ENCODE peak calls at places on chromosome 13, in eight cellular contexts. R is CD8-positive, alpha-beta T cell; S is CD4-positive, CD25-positive, alpha-beta regulatory T cell; A is IMR-90; V is stomach; Q is aorta; D is tibial nerve; B is hepatocyte. E is an unnamed sample. For H3K4me1, the result is how much of the 10 kb centered on the place peaks cover.

GRCh38 chr13:44132710-44133109 is 240.9 kb upstream of the SERP2 start:
- DNase-seq in V (peak), S (no peak), B (no peak), D (peak), A (peak), Q (peak), R (no peak), E (peak)

GRCh38 chr13:89694471-89694870 is 1653.0 kb upstream of the MIR17HG start:
- DNase-seq in A (no peak), D (no peak), S (no peak), R (no peak), B (no peak), V (no peak), Q (no peak), E (no peak)

GRCh38 chr13:112928958-112929777 is 39.8 kb upstream of the MCF2L start:
- DNase-seq in D (no peak), S (no peak), A (peak), B (peak), V (no peak), R (no peak), Q (peak), E (peak)

GRCh38 chr13:89988206-89988605 is 1359.3 kb upstream of the MIR17HG start:
- DNase-seq in D (no peak), B (no peak), R (no peak), S (no peak), V (no peak), A (no peak), Q (no peak), E (no peak)

GRCh38 chr13:101751488-101751887 is 299.0 kb downstream of the ITGBL1 start:
- DNase-seq in S (no peak), A (peak), D (no peak), Q (no peak), R (no peak), V (no peak), B (peak), E (peak)

GRCh38 chr13:112066624-112067004 is 335 bp upstream of the SOX1 start:
- DNase-seq in S (peak), D (no peak), Q (no peak), R (peak), B (peak), A (no peak), V (no peak), E (peak)

GRCh38 chr13:97122381-97122996 is 99.6 kb upstream of the MBNL2 start:
- DNase-seq in R (no peak), A (peak), D (no peak), S (no peak), Q (no peak), B (no peak), V (no peak), E (peak)

GRCh38 chr13:114096031-114096485 is 36.4 kb downstream of the RASA3 start:
- DNase-seq in D (no peak), S (no peak), V (no peak), Q (peak), B (no peak), A (no peak), R (no peak), E (no peak)

GRCh38 chr13:111058796-111059506 is 56.2 kb upstream of the ARHGEF7 start:
- DNase-seq in Q (no peak), S (no peak), A (no peak), B (no peak), V (no peak), R (no peak), D (no peak), E (no peak)

GRCh38 chr13:88031980-88032562 is 360.9 kb downstream of the SLITRK5 start:
- DNase-seq in V (no peak), R (no peak), D (no peak), Q (no peak), B (no peak), S (no peak), A (peak), E (no peak)

GRCh38 chr13:39415403-39415802 is 187.6 kb downstream of the LHFPL6 start:
- DNase-seq in V (no peak), D (no peak), Q (peak), S (no peak), R (no peak), B (no peak), A (peak), E (peak)

GRCh38 chr13:22839554-22840286 is 341.1 kb upstream of the SGCG start:
- DNase-seq in B (no peak), R (no peak), Q (no peak), D (no peak), S (no peak), A (no peak), V (no peak), E (no peak)

GRCh38 chr13:61761690-61762089 is 346.0 kb upstream of the PCDH20 start:
- DNase-seq in R (no peak), Q (no peak), D (no peak), A (no peak), V (no peak), S (no peak), B (no peak), E (no peak)

GRCh38 chr13:101473458-101473857 is 21.0 kb downstream of the ITGBL1 start:
- DNase-seq in B (no peak), D (no peak), A (peak), S (no peak), Q (peak), R (no peak), V (no peak), E (peak)

GRCh38 chr13:112624602-112625430 is 36.9 kb upstream of the TUBGCP3 start:
- DNase-seq in B (no peak), S (no peak), A (no peak), D (no peak), V (no peak), Q (no peak), R (no peak), E (no peak)

GRCh38 chr13:105847532-105848295 is 687.7 kb downstream of the EFNB2 start:
- DNase-seq in A (peak), D (no peak), S (no peak), V (no peak), B (peak), Q (no peak), R (no peak), E (peak)

GRCh38 chr13:81017525-81018152 is 676.7 kb upstream of the SPRY2 start:
- DNase-seq in Q (no peak), D (no peak), R (no peak), A (peak), S (no peak), B (peak), V (no peak), E (peak)

GRCh38 chr13:74134777-74135305 is 637 bp upstream of the KLF12 start:
- DNase-seq in D (no peak), A (no peak), V (peak), S (peak), B (peak), R (peak), Q (peak), E (peak)

GRCh38 chr13:23505007-23505406 is 65.2 kb upstream of the TNFRSF19 start:
- DNase-seq in R (no peak), B (no peak), A (peak), Q (no peak), S (no peak), D (no peak), V (no peak), E (peak)

GRCh38 chr13:110877737-110878136 is 37.1 kb downstream of the ANKRD10 start:
- DNase-seq in A (peak), Q (no peak), V (no peak), D (no peak), S (no peak), R (no peak), B (no peak), E (peak)

GRCh38 chr13:91346848-91347211 is 657 bp upstream of the MIR17HG start:
- DNase-seq in Q (no peak), A (no peak), B (peak), R (peak), S (peak), D (no peak), V (no peak), E (peak)

GRCh38 chr13:110322828-110323171 is 15.7 kb downstream of the COL4A2 start:
- DNase-seq in R (no peak), Q (no peak), D (no peak), S (no peak), V (no peak), A (no peak), B (no peak), E (no peak)

GRCh38 chr13:46565808-46566750 is 13.1 kb downstream of the LRCH1 start:
- DNase-seq in S (no peak), V (no peak), R (no peak), B (no peak), A (no peak), Q (no peak), D (no peak), E (no peak)

GRCh38 chr13:34864650-34865049 is 77.4 kb upstream of the NBEA start:
- DNase-seq in V (no peak), B (peak), A (no peak), Q (no peak), D (no peak), R (no peak), S (no peak), E (no peak)

GRCh38 chr13:113402471-113403254 is 38.7 kb upstream of the GRTP1 start:
- DNase-seq in Q (no peak), D (no peak), R (no peak), B (no peak), V (no peak), S (no peak), A (no peak), E (no peak)

GRCh38 chr13:45809810-45810394 is 41.7 kb downstream of the SIAH3 start:
- DNase-seq in A (no peak), Q (no peak), R (no peak), B (no peak), D (no peak), V (no peak), S (no peak), E (no peak)

GRCh38 chr13:59259416-59260000 is 904.2 kb downstream of the DIAPH3 start:
- DNase-seq in Q (no peak), A (no peak), B (no peak), V (no peak), D (no peak), S (no peak), R (no peak), E (no peak)

GRCh38 chr13:112117258-112117954 is 50.5 kb downstream of the SOX1 start:
- DNase-seq in R (no peak), S (no peak), D (no peak), V (peak), A (no peak), B (no peak), Q (no peak), E (no peak)

GRCh38 chr13:109494955-109495354 is 291.4 kb downstream of the IRS2 start:
- DNase-seq in D (no peak), A (peak), V (no peak), S (no peak), R (no peak), B (no peak), Q (no peak), E (no peak)

GRCh38 chr13:20565120-20565736 is 1.7 kb upstream of the IFT88 start:
- DNase-seq in B (no peak), A (no peak), S (no peak), R (no peak), D (no peak), V (no peak), Q (no peak), E (no peak)

GRCh38 chr13:70723732-70724131 is 615.5 kb upstream of the KLHL1 start:
- DNase-seq in R (no peak), B (no peak), Q (no peak), S (no peak), V (no peak), A (no peak), D (no peak), E (peak)

GRCh38 chr13:24502567-24503375 is 9.8 kb downstream of the PARP4 start:
- DNase-seq in A (peak), S (no peak), Q (no peak), D (no peak), R (no peak), B (peak), V (peak), E (peak)

GRCh38 chr13:49869514-49869913 is 66.6 kb downstream of the SPRYD7 start:
- DNase-seq in B (peak), Q (no peak), R (no peak), S (no peak), V (no peak), D (peak), A (peak), E (peak)
- H3K4me1 ChIP-seq in B (under half), Q (under half), R (under half), S (under half), V (under half), D (under half), A (under half), E (under half)

GRCh38 chr13:40648841-40649240 is 17.6 kb downstream of the FOXO1 start:
- DNase-seq in D (no peak), Q (no peak), R (no peak), B (no peak), A (no peak), S (no peak), V (no peak), E (no peak)
- H3K4me1 ChIP-seq in D (half or more), Q (under half), R (half or more), B (under half), A (under half), S (half or more), V (half or more), E (half or more)

DNA sequence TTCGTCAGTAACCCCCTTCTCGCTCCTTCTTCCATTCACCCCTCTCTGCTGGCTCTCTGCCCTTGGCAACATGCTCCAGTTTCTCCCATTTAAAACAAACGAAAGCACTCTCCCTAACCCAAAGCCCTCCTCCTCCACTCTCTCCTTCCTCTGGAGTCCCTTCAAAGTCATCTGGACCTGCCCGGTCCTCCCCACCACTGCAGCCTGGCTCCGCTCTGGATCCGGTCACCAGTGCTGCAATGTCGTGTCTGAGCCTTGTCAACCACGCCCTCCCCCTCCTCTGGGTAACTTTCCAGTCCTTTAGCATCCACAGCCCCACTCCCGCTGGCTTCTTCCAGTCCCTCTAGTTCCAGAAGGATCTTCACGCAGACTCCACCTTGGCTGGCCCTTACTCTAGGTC is 55.0 kb downstream of the STK24 start:
- DNase-seq in V (no peak), D (no peak), A (no peak), B (no peak), S (no peak), Q (no peak), R (no peak), E (no peak)
- H3K4me1 ChIP-seq in V (half or more), D (half or more), A (under half), B (under half), S (half or more), Q (under half), R (half or more), E (under half)

GRCh38 chr13:41011382-41011956 is 7.6 kb downstream of the ELF1 start:
- DNase-seq in B (no peak), A (no peak), S (no peak), R (no peak), V (no peak), Q (no peak), D (no peak), E (no peak)
- H3K4me1 ChIP-seq in B (under half), A (under half), S (half or more), R (half or more), V (half or more), Q (under half), D (under half), E (under half)

GRCh38 chr13:98972059-98972458 is 5.8 kb downstream of the DOCK9 start:
- DNase-seq in V (no peak), S (no peak), B (no peak), Q (no peak), R (no peak), A (no peak), D (no peak), E (no peak)
- H3K4me1 ChIP-seq in V (under half), S (under half), B (under half), Q (under half), R (under half), A (under half), D (under half), E (under half)

E was measured in adipocyte.